ENCODE peak calls at places on chromosome 21, in ten cellular contexts. Q is NB4, X is GM04504, U is D341Med, R is GM23248, O is HFFc6, W is HuH-7.5, Z is breast epithelium, F is activated gamma-delta T cell treated with Interleukin-2 at 50 U/mL for 16 hours, B is HT-29. V is an unnamed sample.

GRCh38 chr21:26118928-26119540 is 51.5 kb downstream of the APP start:
- DNase-seq in W (no peak), R (no peak), X (no peak), O (no peak), Z (no peak), U (no peak), F (no peak), B (no peak), Q (no peak), V (no peak)

GRCh38 chr21:25566645-25567044 is 40.6 kb downstream of the MRPL39 start:
- DNase-seq in W (no peak), Q (no peak), O (no peak), X (no peak), U (no peak), F (no peak), Z (no peak), R (no peak), B (no peak), V (no peak)

GRCh38 chr21:15159382-15160020 is 94.7 kb upstream of the NRIP1 start:
- DNase-seq in B (no peak), Q (no peak), R (peak), Z (no peak), X (no peak), U (no peak), W (no peak), F (no peak), O (no peak), V (no peak)

GRCh38 chr21:34795152-34796141 is 126.7 kb downstream of the CLIC6 start:
- DNase-seq in Q (no peak), O (peak), W (peak), X (peak), U (no peak), Z (peak), R (peak), B (peak), F (no peak), V (no peak)

GRCh38 chr21:43944181-43944633 is 67.9 kb upstream of the TRAPPC10 start:
- DNase-seq in R (no peak), U (no peak), O (no peak), X (no peak), F (no peak), Z (no peak), W (no peak), Q (no peak), B (no peak), V (no peak)

GRCh38 chr21:38619865-38620513 is 121.7 kb upstream of the ERG start:
- DNase-seq in X (no peak), F (no peak), B (no peak), R (peak), Z (peak), Q (peak), U (no peak), W (no peak), O (no peak), V (no peak)

GRCh38 chr21:44902268-44903053 is 18.2 kb downstream of the ITGB2 start:
- DNase-seq in F (no peak), R (no peak), B (no peak), O (no peak), X (no peak), Z (no peak), U (no peak), Q (no peak), W (no peak), V (no peak)

GRCh38 chr21:29534448-29534847 is 235.7 kb downstream of the BACH1 start:
- DNase-seq in W (no peak), Z (no peak), B (peak), F (no peak), R (no peak), X (no peak), Q (no peak), O (no peak), U (no peak), V (no peak)

GRCh38 chr21:43287111-43287973 is 118.5 kb downstream of the CRYAA start:
- DNase-seq in X (no peak), Q (peak), R (no peak), Z (no peak), W (no peak), U (no peak), O (no peak), B (peak), F (no peak), V (no peak)

GRCh38 chr21:45598109-45598508 is 45.4 kb upstream of the PCBP3 start:
- DNase-seq in F (no peak), W (no peak), Z (no peak), U (no peak), O (no peak), B (no peak), Q (no peak), R (no peak), X (no peak), V (no peak)

GRCh38 chr21:42009018-42009830 is 936 bp downstream of the ZBTB21 start:
- DNase-seq in X (peak), B (peak), U (peak), Z (peak), F (peak), W (peak), Q (peak), R (peak), O (peak), V (peak)

GRCh38 chr21:42641311-42642218 is 11.9 kb upstream of the PDE9A start:
- DNase-seq in X (no peak), W (no peak), R (peak), Z (no peak), F (no peak), U (no peak), Q (no peak), B (no peak), O (no peak), V (no peak)

GRCh38 chr21:29849735-29850176 is 90.0 kb downstream of the GRIK1 start:
- DNase-seq in X (peak), O (peak), W (peak), U (peak), B (peak), Z (peak), F (peak), Q (peak), R (peak), V (peak)

GRCh38 chr21:41086551-41086950 is 81.4 kb upstream of the BACE2 start:
- DNase-seq in X (no peak), Z (no peak), U (peak), W (no peak), Q (no peak), F (no peak), R (no peak), O (no peak), B (no peak), V (no peak)

GRCh38 chr21:43737158-43737950 is 18.4 kb downstream of the PDXK start:
- DNase-seq in X (no peak), B (no peak), Q (no peak), U (no peak), Z (no peak), F (no peak), O (no peak), R (no peak), W (no peak), V (no peak)

GRCh38 chr21:42632771-42633690 is 20.4 kb upstream of the PDE9A start:
- DNase-seq in X (no peak), Z (no peak), O (no peak), R (no peak), Q (no peak), U (no peak), W (no peak), F (no peak), B (no peak), V (no peak)

GRCh38 chr21:40923361-40923760 is 76.4 kb upstream of the DSCAM start:
- DNase-seq in O (no peak), Q (no peak), F (no peak), W (no peak), Z (peak), R (no peak), B (no peak), U (no peak), X (no peak), V (no peak)

V was measured in pancreas.